ENCODE peak calls at places on chromosomes 4 and X, in seven cellular contexts. Q is neuronal stem cell, I is IMR-90, C is mesendoderm, S is H9, V is H1, N is trophoblast cell. W is an unnamed sample.

GRCh38 chr4:64617813-64618212 is 208.6 kb upstream of the TECRL start:
- DNase-seq in C (peak; percentile 44), S (no peak), N (no peak), Q (no peak), I (no peak), V (no peak), W (no peak)

GRCh38 chrX:10892605-10893225 is 218.4 kb upstream of the HCCS start:
- DNase-seq in N (no peak), V (no peak), S (no peak), C (no peak), I (peak; percentile 35), Q (no peak), W (no peak)

GRCh38 chr4:155025762-155026457 is 182.5 kb upstream of the NPY2R start:
- DNase-seq in C (peak; percentile 91), Q (peak; percentile 48), S (peak; percentile 79), V (peak; percentile 83), N (peak; percentile 5), I (no peak), W (no peak)

GRCh38 chr4:7803992-7804758 is 135.5 kb downstream of the AFAP1 start:
- DNase-seq in I (peak; percentile 80), Q (peak; percentile 75), S (peak; percentile 88), N (peak; percentile 72), V (peak; percentile 96), C (peak; percentile 88), W (peak; percentile 77)

GRCh38 chr4:135243960-135244561 is 1042.5 kb upstream of the PABPC4L start:
- DNase-seq in C (peak; percentile 37), V (no peak), I (peak; percentile 70), N (no peak), Q (no peak), S (no peak), W (peak; percentile 67)

GRCh38 chrX:100600340-100600739 is 15.6 kb downstream of the TNMD start:
- DNase-seq in I (no peak), Q (no peak), C (no peak), S (no peak), V (no peak), N (no peak), W (peak; percentile 4)

GRCh38 chrX:9786839-9787635 is 808 bp downstream of the SHROOM2 start:
- DNase-seq in S (no peak), V (no peak), C (no peak), Q (no peak), N (no peak), I (no peak), W (peak; percentile 39)

GRCh38 chrX:70001269-70001668 is 48.5 kb downstream of the AWAT2 start:
- DNase-seq in N (no peak), I (no peak), C (no peak), Q (no peak), V (no peak), S (no peak), W (no peak)

GRCh38 chr4:86898562-86898961 is 6.3 kb upstream of the C4orf36 start:
- DNase-seq in I (peak; percentile 17), S (peak; percentile 42), N (peak; percentile 32), C (peak; percentile 47), V (no peak), Q (no peak), W (no peak)

GRCh38 chr4:112732142-112732541 is 95.2 kb downstream of the LARP7 start:
- DNase-seq in I (no peak), C (no peak), V (peak; percentile 44), Q (no peak), N (no peak), S (no peak), W (no peak)

GRCh38 chrX:124804962-124805361 is 458.6 kb downstream of the SH2D1A start:
- DNase-seq in I (no peak), C (no peak), N (no peak), V (no peak), Q (no peak), S (no peak), W (no peak)

GRCh38 chr4:8791609-8792008 is 80.0 kb downstream of the HMX1 start:
- DNase-seq in V (no peak), I (no peak), Q (no peak), N (no peak), C (no peak), S (no peak), W (no peak)

GRCh38 chr4:121114756-121115155 is 42.4 kb upstream of the NDNF start:
- DNase-seq in C (no peak), I (no peak), V (no peak), Q (no peak), N (no peak), S (no peak), W (no peak)

GRCh38 chrX:40157228-40158035 is 59.7 kb upstream of the BCOR start:
- DNase-seq in V (peak; percentile 61), S (peak; percentile 78), I (no peak), Q (no peak), C (peak; percentile 9), N (no peak), W (peak; percentile 39)

GRCh38 chrX:40156472-40157227 is 58.9 kb upstream of the BCOR start:
- DNase-seq in I (no peak), S (peak; percentile 75), Q (no peak), V (peak; percentile 62), C (peak; percentile 26), N (no peak), W (peak; percentile 17)

GRCh38 chrX:40154853-40155616 is 57.3 kb upstream of the BCOR start:
- DNase-seq in I (peak; percentile 50), N (peak; percentile 68), C (peak; percentile 80), V (peak; percentile 52), S (peak; percentile 75), Q (no peak), W (peak; percentile 77)

GRCh38 chrX:40154229-40154852 is 56.6 kb upstream of the BCOR start:
- DNase-seq in N (no peak), C (peak; percentile 69), Q (no peak), S (peak; percentile 71), V (peak; percentile 46), I (no peak), W (peak; percentile 73)

DNA sequence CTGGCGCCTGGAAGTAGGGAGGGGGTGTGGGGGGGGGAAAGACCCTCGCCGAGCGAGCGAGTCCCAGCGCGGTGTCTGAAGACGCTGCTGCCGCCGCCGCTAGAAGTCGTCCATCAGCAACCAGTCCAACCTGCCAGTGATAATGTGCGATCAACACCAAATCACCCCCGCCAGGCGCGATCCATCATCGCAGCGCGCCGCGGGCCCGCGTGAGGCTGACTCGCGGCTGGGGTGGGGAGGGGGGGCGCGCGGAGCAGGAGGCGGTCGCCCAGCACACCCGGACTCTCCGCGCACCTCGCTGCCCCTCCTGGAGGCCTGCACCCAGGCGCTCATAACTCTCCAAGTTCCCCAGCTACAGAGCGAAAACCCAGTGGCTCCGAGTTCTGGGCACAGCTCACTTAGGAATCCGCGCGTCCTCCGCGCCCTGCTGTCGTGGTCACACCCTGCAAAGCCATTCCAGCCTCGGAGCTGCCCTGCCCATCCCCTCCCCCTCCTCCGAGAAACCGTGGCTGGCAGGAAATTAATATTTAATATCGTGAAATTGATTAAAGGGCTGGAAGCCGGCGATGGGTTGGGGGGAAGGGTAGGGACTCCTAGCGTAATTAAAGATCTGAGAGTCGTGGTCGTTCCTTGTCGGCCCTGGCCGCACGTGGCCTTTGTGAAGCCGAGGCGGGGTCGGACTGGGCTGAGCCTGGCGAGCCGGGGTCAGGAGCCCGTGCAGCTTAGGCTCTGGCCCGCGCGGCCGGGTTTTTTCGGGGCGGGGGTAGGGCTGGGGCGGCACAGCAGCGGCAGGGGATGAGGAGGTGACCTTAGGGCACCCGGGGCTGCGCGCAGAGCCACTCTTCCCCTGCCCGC is 58.1 kb upstream of the BCOR start:
- DNase-seq in I (no peak), Q (no peak), S (no peak), V (peak; percentile 48), C (peak; percentile 37), N (no peak), W (no peak)
- H3K4me2 ChIP-seq in I (no peak overlapping the region), Q (peak overlapping the region; percentile 52), S (peak overlapping the region; percentile 86), V (peak overlapping the region; percentile 84), C (peak overlapping the region; percentile 1), N (peak overlapping the region; percentile 76), W (peak overlapping the region; percentile 84)

DNA sequence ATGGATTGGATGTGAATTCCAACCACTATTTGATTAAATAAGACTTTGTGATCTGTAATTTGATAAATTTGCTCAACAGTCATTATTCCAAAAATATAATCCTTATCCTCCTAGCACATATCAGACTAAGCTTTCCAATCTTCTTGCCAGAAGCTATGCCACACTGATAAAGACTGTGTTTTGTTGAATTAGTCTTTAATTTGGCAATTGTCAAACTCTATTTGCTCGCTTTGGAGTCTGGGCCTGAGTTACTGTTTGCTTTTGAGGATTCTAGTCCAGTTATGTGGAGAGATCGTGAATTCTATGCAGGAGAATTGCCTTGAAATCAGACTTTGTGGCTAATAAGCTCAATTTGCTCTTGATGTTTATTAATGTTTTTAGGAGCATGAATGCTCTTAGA is 10.9 kb upstream of the RNF150 start:
- DNase-seq in I (no peak), V (no peak), C (no peak), Q (no peak), N (no peak), S (no peak), W (no peak)
- H2BK120ac ChIP-seq in I (no peak overlapping the region), V (no peak overlapping the region), C (no peak overlapping the region), Q (no peak overlapping the region), N (no peak overlapping the region), S (no peak overlapping the region), W (no peak overlapping the region)

DNA sequence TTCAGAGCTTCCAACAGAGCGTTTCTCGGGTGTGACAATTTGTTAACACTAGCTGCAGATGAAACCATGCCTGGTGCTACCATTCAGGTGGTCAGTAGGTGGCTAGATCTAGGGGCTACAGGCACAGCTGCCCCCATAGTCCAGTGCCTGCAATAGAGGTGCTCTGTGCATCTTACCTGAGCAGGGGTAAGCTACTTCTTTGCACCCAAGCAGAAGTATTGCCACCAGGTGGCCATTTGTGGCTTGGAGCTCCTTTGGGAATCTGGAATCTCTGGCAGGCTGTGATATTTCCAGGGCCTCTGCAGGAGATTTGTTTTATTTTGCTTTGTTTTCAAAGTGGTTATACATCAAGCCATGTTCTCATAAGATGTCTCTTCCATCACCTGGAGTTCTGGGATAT is 170.7 kb upstream of the PUDP start:
- DNase-seq in S (no peak), V (no peak), C (peak; percentile 13), Q (no peak), I (no peak), N (no peak), W (no peak)
- H3K23ac ChIP-seq in S (no peak overlapping the region), V (no peak overlapping the region), C (no peak overlapping the region), Q (no peak overlapping the region), I (no peak overlapping the region), N (no peak overlapping the region), W (no peak overlapping the region)

GRCh38 chr4:28784188-28784587 is 1923.5 kb downstream of the STIM2 start:
- DNase-seq in S (no peak), I (no peak), N (no peak), V (no peak), Q (no peak), C (no peak), W (no peak)

GRCh38 chr4:28787947-28788346 is 1927.3 kb downstream of the STIM2 start:
- DNase-seq in N (no peak), Q (no peak), I (no peak), C (no peak), S (no peak), V (no peak), W (no peak)

GRCh38 chr4:28792917-28793597 is 1927.1 kb upstream of the PCDH7 start:
- DNase-seq in S (no peak), I (no peak), N (no peak), Q (no peak), C (no peak), V (no peak), W (no peak)

DNA sequence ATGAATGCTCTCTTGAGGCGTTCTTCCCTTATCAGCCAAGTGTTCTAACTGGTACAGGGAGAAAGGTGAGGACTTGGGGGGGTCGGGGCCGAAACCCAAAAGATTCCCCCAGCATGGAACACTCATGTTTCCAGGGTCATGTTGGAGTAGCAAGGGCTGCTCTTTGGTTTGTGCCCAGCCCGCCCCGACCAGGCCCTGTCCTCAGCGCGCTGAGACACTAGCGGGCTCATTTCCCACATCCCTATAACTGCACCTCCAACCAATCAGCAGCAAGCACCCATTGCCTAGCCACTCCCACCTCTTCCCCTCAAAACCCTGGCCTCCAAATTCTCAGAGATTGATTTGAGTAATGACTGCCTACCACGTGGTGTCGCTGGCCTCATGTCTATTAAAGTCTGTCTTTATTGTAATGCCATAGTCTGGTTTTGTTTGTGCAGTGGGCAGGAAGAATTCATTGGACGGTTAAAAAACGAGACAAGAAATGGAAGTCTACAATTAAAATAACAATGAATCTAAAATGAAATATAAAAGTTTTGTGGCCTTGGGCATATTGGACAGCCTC is 1928.4 kb downstream of the STIM2 start:
- DNase-seq in V (no peak), I (no peak), S (no peak), Q (no peak), C (no peak), N (no peak), W (no peak)
- H3K4me2 ChIP-seq in V (no peak overlapping the region), I (no peak overlapping the region), S (no peak overlapping the region), Q (no peak overlapping the region), C (no peak overlapping the region), N (no peak overlapping the region), W (no peak overlapping the region)